ENCODE peak calls at places on chromosome 22, in four cellular contexts. One of them, this sample, is unnamed.

GRCh38 chr22:46023558-46023981 is 46.6 kb upstream of the WNT7B start:
- DNase-seq in neural progenitor cell: no peak
- DNase-seq in GM23248: peak; percentile 69
- DNase-seq in PC-3: no peak
- DNase-seq in this sample: no peak

GRCh38 chr22:45784357-45785277 is 113.0 kb downstream of the ATXN10 start:
- DNase-seq in neural progenitor cell: peak; percentile 29
- DNase-seq in GM23248: no peak
- DNase-seq in PC-3: no peak
- DNase-seq in this sample: no peak

GRCh38 chr22:49535126-49535525 is 292.5 kb downstream of the BRD1 start:
- DNase-seq in neural progenitor cell: no peak
- DNase-seq in GM23248: no peak
- DNase-seq in PC-3: no peak
- DNase-seq in this sample: no peak

GRCh38 chr22:29605236-29605850 is 1.9 kb downstream of the NF2 start:
- DNase-seq in neural progenitor cell: no peak
- DNase-seq in GM23248: no peak
- DNase-seq in PC-3: peak; percentile 17
- DNase-seq in this sample: no peak

GRCh38 chr22:36311386-36312085 is 58.6 kb downstream of the APOL1 start:
- DNase-seq in neural progenitor cell: no peak
- DNase-seq in GM23248: peak; percentile 39
- DNase-seq in PC-3: peak; percentile 48
- DNase-seq in this sample: no peak

GRCh38 chr22:30615543-30615954 is 8.6 kb downstream of the TCN2 start:
- DNase-seq in neural progenitor cell: no peak
- DNase-seq in GM23248: no peak
- DNase-seq in PC-3: no peak
- DNase-seq in this sample: no peak

GRCh38 chr22:49209452-49210195 is 618.0 kb downstream of the BRD1 start:
- DNase-seq in neural progenitor cell: no peak
- DNase-seq in GM23248: no peak
- DNase-seq in PC-3: no peak
- DNase-seq in this sample: no peak

GRCh38 chr22:36872084-36872483 is 11.3 kb downstream of the NCF4 start:
- DNase-seq in neural progenitor cell: no peak
- DNase-seq in GM23248: no peak
- DNase-seq in PC-3: no peak
- DNase-seq in this sample: no peak

GRCh38 chr22:38303974-38304373 is 13.3 kb downstream of the CSNK1E start:
- DNase-seq in neural progenitor cell: no peak
- DNase-seq in GM23248: peak; percentile 32
- DNase-seq in PC-3: no peak
- DNase-seq in this sample: no peak

GRCh38 chr22:43433451-43433850 is 21.6 kb downstream of the MPPED1 start:
- DNase-seq in neural progenitor cell: no peak
- DNase-seq in GM23248: no peak
- DNase-seq in PC-3: no peak
- DNase-seq in this sample: no peak
- TF ChIP-seq EZH2 in neural progenitor cell: no peak
- TF ChIP-seq EZH2 in GM23248: no peak
- TF ChIP-seq EZH2 in PC-3: no peak
- TF ChIP-seq EZH2 in this sample: no peak

DNA sequence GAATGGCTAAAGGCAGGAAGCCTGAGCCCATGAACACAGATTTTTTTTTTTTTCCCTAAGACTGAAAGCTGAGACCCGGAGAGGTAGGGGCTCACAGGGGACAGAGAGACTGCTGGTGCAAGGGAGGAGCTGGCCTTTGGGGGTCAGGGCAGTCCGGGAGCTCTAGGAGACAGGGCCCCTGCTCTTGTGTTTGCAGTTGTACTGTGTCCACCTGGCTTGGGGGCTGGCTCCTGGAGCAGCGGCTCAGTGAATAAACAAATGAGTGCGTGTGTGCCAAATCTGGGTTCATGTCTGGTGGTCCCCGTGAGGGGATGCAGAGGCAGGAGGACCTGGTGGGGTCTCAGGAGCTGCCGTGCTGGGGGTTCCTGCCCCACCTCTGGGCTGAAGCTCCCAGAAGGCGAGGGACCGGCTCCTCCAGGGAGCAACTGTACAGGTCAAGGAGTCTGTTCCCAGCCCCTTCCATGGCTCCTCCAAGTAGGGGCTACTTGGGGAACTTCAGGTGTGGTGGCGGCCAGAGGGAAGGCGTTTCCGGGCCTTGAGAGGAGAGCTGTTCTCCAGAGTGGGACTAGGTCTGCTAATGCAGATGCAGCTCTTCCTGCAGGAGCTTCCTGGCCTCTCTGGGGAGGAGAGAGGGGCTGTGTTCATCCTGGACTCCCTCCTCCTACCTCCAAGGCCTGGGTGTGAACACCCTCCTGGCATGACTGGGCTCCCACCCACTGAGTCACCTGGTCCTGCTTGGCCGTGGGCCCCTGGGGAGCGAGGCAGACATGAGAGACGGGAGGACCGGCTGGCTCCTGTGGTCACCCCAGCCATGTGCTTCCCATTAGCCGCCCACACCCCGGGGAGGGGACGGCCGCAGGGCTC is 57.6 kb downstream of the FBXO7 start:
- DNase-seq in neural progenitor cell: peak; percentile 63
- DNase-seq in GM23248: peak; percentile 99
- DNase-seq in PC-3: no peak
- DNase-seq in this sample: peak; percentile 97
- TF ChIP-seq EZH2phosphoT487 in neural progenitor cell: no peak
- TF ChIP-seq EZH2phosphoT487 in GM23248: peak; percentile 47
- TF ChIP-seq EZH2phosphoT487 in PC-3: no peak
- TF ChIP-seq EZH2phosphoT487 in this sample: no peak

DNA sequence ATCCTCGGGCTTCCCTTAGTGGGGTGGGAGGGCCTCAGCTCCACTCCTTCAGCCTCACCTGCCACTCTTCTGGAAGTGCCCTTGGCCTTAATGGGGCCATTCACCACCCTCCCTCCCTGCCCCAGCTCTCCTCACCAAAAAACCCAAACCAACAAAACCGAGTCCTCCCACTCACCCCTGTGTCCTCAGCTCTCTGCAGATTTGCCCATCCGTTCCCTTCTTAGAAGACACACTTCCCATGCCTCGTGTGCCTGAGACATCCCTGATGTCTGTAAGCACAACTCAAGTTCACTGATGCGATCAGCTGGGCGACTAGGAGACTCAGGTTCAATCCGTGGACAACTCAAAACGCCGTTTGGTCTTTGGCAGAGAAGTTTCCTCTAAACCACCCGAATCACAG is 839.2 kb downstream of the TBC1D22A start:
- DNase-seq in neural progenitor cell: no peak
- DNase-seq in GM23248: no peak
- DNase-seq in PC-3: no peak
- DNase-seq in this sample: no peak
- TF ChIP-seq EZH2 in neural progenitor cell: no peak
- TF ChIP-seq EZH2 in GM23248: no peak
- TF ChIP-seq EZH2 in PC-3: no peak
- TF ChIP-seq EZH2 in this sample: no peak

GRCh38 chr22:48037618-48038017 is 1275.2 kb downstream of the TBC1D22A start:
- DNase-seq in neural progenitor cell: no peak
- DNase-seq in GM23248: no peak
- DNase-seq in PC-3: no peak
- DNase-seq in this sample: no peak
- TF ChIP-seq EZH2phosphoT487 in neural progenitor cell: no peak
- TF ChIP-seq EZH2phosphoT487 in GM23248: no peak
- TF ChIP-seq EZH2phosphoT487 in PC-3: no peak
- TF ChIP-seq EZH2phosphoT487 in this sample: no peak

GRCh38 chr22:41910599-41911291 is 4.1 kb downstream of the SHISA8 start:
- DNase-seq in neural progenitor cell: peak; percentile 39
- DNase-seq in GM23248: peak; percentile 67
- DNase-seq in PC-3: peak; percentile 9
- DNase-seq in this sample: peak; percentile 45
- TF ChIP-seq EZH2 in neural progenitor cell: peak; percentile 78
- TF ChIP-seq EZH2 in GM23248: no peak
- TF ChIP-seq EZH2 in PC-3: no peak
- TF ChIP-seq EZH2 in this sample: peak; percentile 88

GRCh38 chr22:40107756-40108437 is 69.8 kb upstream of the TNRC6B start:
- DNase-seq in neural progenitor cell: no peak
- DNase-seq in GM23248: peak; percentile 90
- DNase-seq in PC-3: peak; percentile 40
- DNase-seq in this sample: no peak
- TF ChIP-seq EZH2phosphoT487 in neural progenitor cell: no peak
- TF ChIP-seq EZH2phosphoT487 in GM23248: no peak
- TF ChIP-seq EZH2phosphoT487 in PC-3: no peak
- TF ChIP-seq EZH2phosphoT487 in this sample: no peak

DNA sequence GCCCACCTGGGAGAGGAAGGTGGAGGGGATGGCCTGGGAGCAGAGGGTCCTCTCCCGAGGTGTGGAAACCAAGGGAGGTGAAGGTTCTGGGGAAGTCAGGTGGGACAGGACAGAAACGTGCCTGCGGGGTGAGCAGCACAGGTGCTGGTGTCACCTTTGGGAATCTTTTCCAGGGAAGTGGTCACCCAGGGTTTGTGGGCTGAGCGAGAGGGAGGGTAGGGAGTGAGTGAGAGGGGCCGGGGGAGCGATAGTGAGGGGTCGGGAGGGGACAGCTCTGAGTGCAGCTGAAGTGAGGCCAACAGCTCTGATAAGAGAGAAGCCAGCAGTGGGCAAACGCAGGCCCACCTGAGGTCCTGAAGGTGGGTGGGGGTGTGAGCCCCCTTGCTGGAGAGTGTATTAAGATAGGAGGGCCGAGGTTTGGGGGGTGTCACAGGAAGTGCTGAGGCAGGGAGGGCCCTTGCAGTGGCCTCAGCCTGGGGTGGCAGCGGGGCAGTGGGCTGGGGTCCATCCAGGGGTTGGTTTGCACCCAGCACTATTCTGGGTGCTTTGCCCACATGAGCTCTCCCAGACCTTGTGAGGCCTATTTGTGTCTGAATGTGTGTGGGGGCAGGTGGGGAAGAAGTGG is 1.6 kb upstream of the SHANK3 start:
- DNase-seq in neural progenitor cell: no peak
- DNase-seq in GM23248: no peak
- DNase-seq in PC-3: no peak
- DNase-seq in this sample: no peak
- TF ChIP-seq EZH2 in neural progenitor cell: no peak
- TF ChIP-seq EZH2 in GM23248: no peak
- TF ChIP-seq EZH2 in PC-3: no peak
- TF ChIP-seq EZH2 in this sample: no peak

GRCh38 chr22:22558071-22558971 is 744 bp downstream of the PRAME start:
- DNase-seq in neural progenitor cell: no peak
- DNase-seq in GM23248: peak; percentile 32
- DNase-seq in PC-3: no peak
- DNase-seq in this sample: peak; percentile 57

GRCh38 chr22:22556995-22557925 is 1.8 kb downstream of the PRAME start:
- DNase-seq in neural progenitor cell: no peak
- DNase-seq in GM23248: peak; percentile 9
- DNase-seq in PC-3: no peak
- DNase-seq in this sample: no peak

GRCh38 chr22:22555596-22555995 is 3.5 kb downstream of the PRAME start:
- DNase-seq in neural progenitor cell: no peak
- DNase-seq in GM23248: no peak
- DNase-seq in PC-3: no peak
- DNase-seq in this sample: no peak

GRCh38 chr22:22556578-22556977 is 2.5 kb downstream of the PRAME start:
- DNase-seq in neural progenitor cell: no peak
- DNase-seq in GM23248: no peak
- DNase-seq in PC-3: no peak
- DNase-seq in this sample: no peak

GRCh38 chr22:22558972-22559603 is at the start of gene PRAME:
- DNase-seq in neural progenitor cell: peak; percentile 79
- DNase-seq in GM23248: peak; percentile 61
- DNase-seq in PC-3: peak; percentile 80
- DNase-seq in this sample: peak; percentile 95
- TF ChIP-seq EZH2phosphoT487 in neural progenitor cell: no peak
- TF ChIP-seq EZH2phosphoT487 in GM23248: no peak
- TF ChIP-seq EZH2phosphoT487 in PC-3: no peak
- TF ChIP-seq EZH2phosphoT487 in this sample: no peak

GRCh38 chr22:42192547-42192946 is 61.9 kb upstream of the CYP2D6 start:
- DNase-seq in neural progenitor cell: no peak
- DNase-seq in GM23248: no peak
- DNase-seq in PC-3: no peak
- DNase-seq in this sample: no peak
- TF ChIP-seq EZH2 in neural progenitor cell: no peak
- TF ChIP-seq EZH2 in GM23248: no peak
- TF ChIP-seq EZH2 in PC-3: no peak
- TF ChIP-seq EZH2 in this sample: no peak